ENCODE peak calls at places on chromosomes 13 and 19, in four cellular contexts. W, K, T and E are unnamed samples.

GRCh38 chr13:72536668-72537399 is 190.6 kb downstream of the MZT1 start:
- DNase-seq in W (no peak), K (no peak), T (peak; percentile 21), E (no peak)

GRCh38 chr13:49279885-49280284 is 32.2 kb downstream of the CDADC1 start:
- DNase-seq in W (no peak), K (no peak), T (no peak), E (no peak)

GRCh38 chr13:31794452-31794851 is 55.1 kb downstream of the RXFP2 start:
- DNase-seq in W (no peak), K (no peak), T (no peak), E (no peak)

GRCh38 chr13:109900723-109901122 is 114.3 kb upstream of the IRS2 start:
- DNase-seq in W (no peak), K (no peak), T (no peak), E (no peak)

GRCh38 chr13:97185291-97185690 is 36.8 kb upstream of the MBNL2 start:
- DNase-seq in W (no peak), K (no peak), T (no peak), E (no peak)

GRCh38 chr13:44710576-44710975 is 134.4 kb upstream of the TSC22D1 start:
- DNase-seq in W (no peak), K (peak; percentile 49), T (no peak), E (peak; percentile 5)

GRCh38 chr19:38274734-38275133 is 10.4 kb downstream of the SPINT2 start:
- DNase-seq in W (no peak), K (no peak), T (no peak), E (no peak)

GRCh38 chr19:2045501-2046045 is 5.5 kb downstream of the MKNK2 start:
- DNase-seq in W (no peak), K (no peak), T (no peak), E (no peak)

GRCh38 chr13:111295896-111296295 is 24.5 kb upstream of the TEX29 start:
- DNase-seq in W (no peak), K (no peak), T (no peak), E (no peak)

GRCh38 chr13:27592865-27593264 is 27.5 kb downstream of the LNX2 start:
- DNase-seq in W (no peak), K (no peak), T (no peak), E (no peak)

GRCh38 chr13:48571121-48571901 is 38.4 kb upstream of the RCBTB2 start:
- DNase-seq in W (no peak), K (no peak), T (no peak), E (no peak)

GRCh38 chr19:32421589-32422361 is 16.2 kb downstream of the DPY19L3 start:
- DNase-seq in W (peak; percentile 82), K (no peak), T (no peak), E (no peak)

GRCh38 chr19:55913643-55914268 is 18.4 kb downstream of the NLRP13 start:
- DNase-seq in W (peak; percentile 28), K (no peak), T (no peak), E (no peak)

GRCh38 chr19:48190288-48191284 is 20.1 kb downstream of the ZSWIM9 start:
- DNase-seq in W (peak; percentile 84), K (peak; percentile 64), T (peak; percentile 29), E (no peak)

GRCh38 chr13:108902557-108903155 is 273.2 kb downstream of the MYO16 start:
- DNase-seq in W (no peak), K (no peak), T (no peak), E (no peak)

GRCh38 chr19:36093146-36093662 is 17.7 kb upstream of the OVOL3 start:
- DNase-seq in W (no peak), K (no peak), T (no peak), E (peak; percentile 19)
- TF ChIP-seq REST in W (no peak), K (no peak), T (no peak), E (no peak)

GRCh38 chr19:11203194-11204075 is 6.1 kb upstream of the KANK2 start:
- DNase-seq in W (peak; percentile 79), K (peak; percentile 64), T (peak; percentile 35), E (no peak)
- TF ChIP-seq MYC in W (no peak), K (no peak), T (peak; percentile 17), E (no peak)

DNA sequence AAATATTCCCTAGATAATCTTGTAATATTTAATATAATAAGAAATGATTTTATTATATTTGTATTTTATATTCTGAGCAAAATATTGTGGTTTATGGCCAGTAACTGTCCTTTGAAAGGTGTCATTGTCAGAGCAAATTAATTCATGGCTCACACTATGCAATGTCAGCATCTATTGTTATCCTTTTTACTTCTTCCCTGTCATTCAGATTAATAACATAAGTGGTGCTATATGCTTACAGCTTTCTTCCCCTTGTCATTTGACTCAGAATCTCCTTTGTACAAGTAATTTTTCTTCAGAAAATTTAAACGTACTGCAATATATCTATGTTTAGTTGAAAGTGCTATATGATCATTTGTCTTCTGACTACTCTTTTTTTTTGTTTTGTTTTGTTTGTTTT is 1738.2 kb upstream of the MIR17HG start:
- DNase-seq in W (no peak), K (no peak), T (no peak), E (no peak)
- TF ChIP-seq REST in W (no peak), K (no peak), T (no peak), E (no peak)

DNA sequence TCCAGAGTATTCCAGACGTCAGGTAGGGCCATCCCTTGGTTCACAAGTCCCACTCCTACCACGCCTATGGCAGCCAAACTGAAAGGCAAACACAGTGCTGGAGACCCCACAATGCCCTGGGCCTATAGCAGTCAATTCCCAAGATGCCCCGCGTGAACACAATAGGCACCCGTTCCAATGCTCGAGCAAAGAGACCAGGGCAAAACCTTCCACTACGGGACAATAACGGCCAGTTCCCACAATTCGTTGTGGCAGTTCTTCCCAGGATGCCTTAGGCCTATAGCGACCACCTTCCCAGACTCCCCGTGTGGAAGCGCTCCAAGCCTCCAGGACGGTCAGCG is 538 bp downstream of the ZNF428 start:
- DNase-seq in W (peak; percentile 77), K (peak; percentile 62), T (peak; percentile 79), E (peak; percentile 30)
- TF ChIP-seq MYC in W (no peak), K (no peak), T (no peak), E (no peak)

DNA sequence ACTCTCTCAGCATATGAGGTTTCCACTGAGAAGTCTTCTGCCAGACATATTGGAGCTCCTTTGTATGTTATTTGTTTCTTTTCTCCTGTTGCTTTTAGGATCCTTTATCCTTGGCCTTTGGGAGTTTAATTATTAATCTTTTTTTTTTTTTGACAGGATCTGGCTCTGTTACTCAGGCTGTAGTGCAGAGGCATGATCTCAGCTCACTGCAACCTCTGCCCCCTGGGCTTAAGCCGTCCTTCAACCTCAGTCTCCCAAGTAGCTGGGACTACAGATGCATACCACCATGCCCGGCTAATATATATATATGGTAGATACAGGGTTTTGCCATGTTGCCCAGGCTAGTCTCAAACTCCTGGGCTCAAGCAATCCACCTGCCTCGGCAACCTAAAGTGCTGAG is 6.6 kb upstream of the CYP4F3 start:
- DNase-seq in W (no peak), K (no peak), T (no peak), E (no peak)
- TF ChIP-seq REST in W (no peak), K (no peak), T (no peak), E (no peak)

GRCh38 chr19:34308381-34309367 is 54.3 kb downstream of the GARRE1 start:
- DNase-seq in W (no peak), K (no peak), T (no peak), E (no peak)
- TF ChIP-seq MYC in W (no peak), K (no peak), T (no peak), E (no peak)

GRCh38 chr13:36966404-36966803 is 32.7 kb downstream of the ALG5 start:
- DNase-seq in W (no peak), K (no peak), T (no peak), E (no peak)

GRCh38 chr13:36965767-36966166 is 33.4 kb downstream of the ALG5 start:
- DNase-seq in W (no peak), K (no peak), T (no peak), E (no peak)
- TF ChIP-seq REST in W (no peak), K (no peak), T (no peak), E (no peak)

GRCh38 chr19:44857837-44858236 is 11.7 kb downstream of the NECTIN2 start:
- DNase-seq in W (no peak), K (no peak), T (no peak), E (no peak)
- TF ChIP-seq MYC in W (no peak), K (no peak), T (no peak), E (no peak)